ENCODE peak calls at places on chromosomes 6 and 20, in seven cellular contexts. O is iPS-NIHi11; B is T-helper 17 cell; M is left colon; J is NCI-H1092; G is cardiac fibroblast; Y is activated T-cell treated with anti-CD3 and anti-CD28 coated beads, Interleukin-2, amount 50 U/mL, for 48 hours. V is an unnamed sample.
A peak's percentile ranks its signal among the peaks of the same experiment; 100 is the strongest.

GRCh38 chr6:33566182-33567084 is 13.6 kb downstream of the BAK1 start:
- DNase-seq in O (no peak), B (no peak), M (no peak), J (no peak), G (peak; percentile 63), Y (no peak), V (peak; percentile 70)

GRCh38 chr6:352474-352873 is 39.1 kb upstream of the IRF4 start:
- DNase-seq in O (no peak), B (no peak), M (no peak), J (no peak), G (no peak), Y (no peak), V (no peak)

GRCh38 chr20:3101251-3101650 is 16.7 kb upstream of the AVP start:
- DNase-seq in O (no peak), B (no peak), M (no peak), J (no peak), G (no peak), Y (no peak), V (no peak)

GRCh38 chr6:37283268-37283667 is 25.3 kb upstream of the TMEM217 start:
- DNase-seq in O (no peak), B (no peak), M (no peak), J (no peak), G (no peak), Y (no peak), V (no peak)

GRCh38 chr6:34204693-34205092 is 32.0 kb upstream of the HMGA1 start:
- DNase-seq in O (no peak), B (no peak), M (no peak), J (no peak), G (no peak), Y (no peak), V (no peak)

GRCh38 chr6:24323632-24324337 is 34.1 kb downstream of the DCDC2 start:
- DNase-seq in O (peak; percentile 15), B (no peak), M (no peak), J (no peak), G (peak; percentile 31), Y (no peak), V (no peak)

GRCh38 chr6:112279044-112279916 is 24.9 kb upstream of the LAMA4 start:
- DNase-seq in O (no peak), B (no peak), M (no peak), J (no peak), G (peak; percentile 42), Y (no peak), V (no peak)

GRCh38 chr20:46430921-46431712 is 24.7 kb upstream of the ELMO2 start:
- DNase-seq in O (no peak), B (no peak), M (no peak), J (no peak), G (no peak), Y (no peak), V (no peak)

GRCh38 chr6:9140181-9140580 is 704.8 kb upstream of the SLC35B3 start:
- DNase-seq in O (no peak), B (no peak), M (peak; percentile 18), J (peak; percentile 66), G (no peak), Y (no peak), V (peak; percentile 46)

V was measured in foreskin fibroblast.